ENCODE peak calls at places on chromosomes 4 and X, in six cellular contexts. One of them, this sample, is unnamed. For H3K4me1, the result is how much of the 10 kb centered on the place peaks cover.

GRCh38 chrX:2928127-2928582 is 984 bp downstream of the ARSD start:
- DNase-seq in right atrium auricular region: peak
- DNase-seq in body of pancreas: peak
- DNase-seq in cardiac muscle cell: peak
- DNase-seq in K562: no peak
- DNase-seq in SJSA1: no peak
- DNase-seq in this sample: peak

GRCh38 chrX:112513154-112513553 is 166.6 kb downstream of the LHFPL1 start:
- DNase-seq in right atrium auricular region: no peak
- DNase-seq in body of pancreas: no peak
- DNase-seq in cardiac muscle cell: no peak
- DNase-seq in K562: no peak
- DNase-seq in SJSA1: peak
- DNase-seq in this sample: no peak

GRCh38 chr4:680565-680930 is 6.2 kb downstream of the MYL5 start:
- DNase-seq in right atrium auricular region: no peak
- DNase-seq in body of pancreas: no peak
- DNase-seq in cardiac muscle cell: no peak
- DNase-seq in K562: peak
- DNase-seq in SJSA1: no peak
- DNase-seq in this sample: no peak

GRCh38 chrX:68942141-68942540 is 113.3 kb downstream of the EFNB1 start:
- DNase-seq in right atrium auricular region: peak
- DNase-seq in body of pancreas: peak
- DNase-seq in cardiac muscle cell: no peak
- DNase-seq in K562: no peak
- DNase-seq in SJSA1: no peak
- DNase-seq in this sample: peak

GRCh38 chr4:7653510-7654414 is 219.0 kb upstream of the PSAPL1 start:
- DNase-seq in right atrium auricular region: no peak
- DNase-seq in body of pancreas: no peak
- DNase-seq in cardiac muscle cell: no peak
- DNase-seq in K562: no peak
- DNase-seq in SJSA1: no peak
- DNase-seq in this sample: no peak

GRCh38 chr4:140188975-140189374 is 35.0 kb upstream of the MAML3 start:
- DNase-seq in right atrium auricular region: no peak
- DNase-seq in body of pancreas: peak
- DNase-seq in cardiac muscle cell: peak
- DNase-seq in K562: no peak
- DNase-seq in SJSA1: peak
- DNase-seq in this sample: peak

GRCh38 chrX:39242187-39242586 is 440.9 kb downstream of the MID1IP1 start:
- DNase-seq in right atrium auricular region: no peak
- DNase-seq in body of pancreas: peak
- DNase-seq in cardiac muscle cell: peak
- DNase-seq in K562: peak
- DNase-seq in SJSA1: no peak
- DNase-seq in this sample: peak

GRCh38 chr4:3047464-3048286 is 26.7 kb downstream of the HTT-AS start:
- DNase-seq in right atrium auricular region: peak
- DNase-seq in body of pancreas: peak
- DNase-seq in cardiac muscle cell: peak
- DNase-seq in K562: peak
- DNase-seq in SJSA1: no peak
- DNase-seq in this sample: peak

GRCh38 chr4:10442976-10443375 is 14.2 kb downstream of the ZNF518B start:
- DNase-seq in right atrium auricular region: no peak
- DNase-seq in body of pancreas: no peak
- DNase-seq in cardiac muscle cell: no peak
- DNase-seq in K562: no peak
- DNase-seq in SJSA1: peak
- DNase-seq in this sample: no peak

GRCh38 chr4:140652601-140653000 is 83.8 kb upstream of the UCP1 start:
- DNase-seq in right atrium auricular region: no peak
- DNase-seq in body of pancreas: no peak
- DNase-seq in cardiac muscle cell: no peak
- DNase-seq in K562: no peak
- DNase-seq in SJSA1: no peak
- DNase-seq in this sample: no peak

GRCh38 chrX:146056511-146057081 is 239.0 kb downstream of the SLITRK2 start:
- DNase-seq in right atrium auricular region: no peak
- DNase-seq in body of pancreas: no peak
- DNase-seq in cardiac muscle cell: no peak
- DNase-seq in K562: no peak
- DNase-seq in SJSA1: no peak
- DNase-seq in this sample: no peak

GRCh38 chr4:13611283-13611842 is 16.2 kb downstream of the BOD1L1 start:
- DNase-seq in right atrium auricular region: no peak
- DNase-seq in body of pancreas: no peak
- DNase-seq in cardiac muscle cell: no peak
- DNase-seq in K562: no peak
- DNase-seq in SJSA1: no peak
- DNase-seq in this sample: no peak

GRCh38 chrX:133370719-133371275 is 44.5 kb downstream of the GPC4 start:
- DNase-seq in right atrium auricular region: no peak
- DNase-seq in body of pancreas: no peak
- DNase-seq in cardiac muscle cell: no peak
- DNase-seq in K562: no peak
- DNase-seq in SJSA1: no peak
- DNase-seq in this sample: no peak

GRCh38 chrX:11787564-11787963 is 29.5 kb downstream of the MSL3 start:
- DNase-seq in right atrium auricular region: peak
- DNase-seq in body of pancreas: peak
- DNase-seq in cardiac muscle cell: peak
- DNase-seq in K562: peak
- DNase-seq in SJSA1: no peak
- DNase-seq in this sample: peak

GRCh38 chr4:90293320-90293719 is 166.1 kb downstream of the CCSER1 start:
- DNase-seq in right atrium auricular region: no peak
- DNase-seq in body of pancreas: no peak
- DNase-seq in cardiac muscle cell: peak
- DNase-seq in K562: no peak
- DNase-seq in SJSA1: no peak
- DNase-seq in this sample: no peak

GRCh38 chr4:36235306-36235705 is 9.0 kb downstream of the ARAP2 start:
- DNase-seq in right atrium auricular region: no peak
- DNase-seq in body of pancreas: no peak
- DNase-seq in cardiac muscle cell: no peak
- DNase-seq in K562: no peak
- DNase-seq in SJSA1: no peak
- DNase-seq in this sample: no peak

GRCh38 chr4:54371211-54371610 is 142.1 kb downstream of the PDGFRA start:
- DNase-seq in right atrium auricular region: no peak
- DNase-seq in body of pancreas: no peak
- DNase-seq in cardiac muscle cell: no peak
- DNase-seq in K562: no peak
- DNase-seq in SJSA1: no peak
- DNase-seq in this sample: no peak

GRCh38 chr4:173012608-173013007 is 156.0 kb upstream of the GALNT7 start:
- DNase-seq in right atrium auricular region: no peak
- DNase-seq in body of pancreas: no peak
- DNase-seq in cardiac muscle cell: no peak
- DNase-seq in K562: no peak
- DNase-seq in SJSA1: no peak
- DNase-seq in this sample: no peak

GRCh38 chr4:184613405-184613804 is 35.8 kb downstream of the CASP3 start:
- DNase-seq in right atrium auricular region: no peak
- DNase-seq in body of pancreas: no peak
- DNase-seq in cardiac muscle cell: no peak
- DNase-seq in K562: no peak
- DNase-seq in SJSA1: no peak
- DNase-seq in this sample: no peak

GRCh38 chr4:184617611-184618196 is 31.5 kb downstream of the CASP3 start:
- DNase-seq in right atrium auricular region: no peak
- DNase-seq in body of pancreas: no peak
- DNase-seq in cardiac muscle cell: no peak
- DNase-seq in K562: no peak
- DNase-seq in SJSA1: no peak
- DNase-seq in this sample: no peak

GRCh38 chr4:184614509-184614908 is 34.7 kb downstream of the CASP3 start:
- DNase-seq in right atrium auricular region: no peak
- DNase-seq in body of pancreas: no peak
- DNase-seq in cardiac muscle cell: no peak
- DNase-seq in K562: no peak
- DNase-seq in SJSA1: no peak
- DNase-seq in this sample: no peak

GRCh38 chr4:184616633-184617471 is 32.4 kb downstream of the CASP3 start:
- DNase-seq in right atrium auricular region: no peak
- DNase-seq in body of pancreas: no peak
- DNase-seq in cardiac muscle cell: no peak
- DNase-seq in K562: no peak
- DNase-seq in SJSA1: no peak
- DNase-seq in this sample: no peak

DNA sequence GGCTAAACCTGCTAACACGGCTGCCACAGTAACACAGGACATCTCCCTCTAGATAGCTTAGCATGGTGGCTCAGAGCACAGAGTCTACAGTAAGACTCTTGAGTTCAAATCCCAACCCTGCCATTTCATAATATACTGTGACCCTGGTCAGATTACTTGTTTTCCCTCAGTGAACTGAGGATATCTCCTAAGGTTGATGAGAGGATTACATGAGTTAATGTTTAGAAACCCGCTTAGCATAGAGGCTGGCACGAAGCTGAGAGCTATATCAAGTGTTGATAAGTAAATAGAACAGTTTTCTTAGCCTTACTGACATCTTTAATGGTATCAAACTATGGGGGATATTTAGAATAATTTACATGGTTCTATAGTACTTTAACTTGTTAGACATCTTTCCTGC is 37.2 kb downstream of the CASP3 start:
- DNase-seq in right atrium auricular region: no peak
- DNase-seq in body of pancreas: no peak
- DNase-seq in cardiac muscle cell: no peak
- DNase-seq in K562: no peak
- DNase-seq in SJSA1: no peak
- DNase-seq in this sample: no peak
- H3K4me1 ChIP-seq in right atrium auricular region: under half
- H3K4me1 ChIP-seq in body of pancreas: under half
- H3K4me1 ChIP-seq in cardiac muscle cell: under half
- H3K4me1 ChIP-seq in K562: under half
- H3K4me1 ChIP-seq in SJSA1: under half
- H3K4me1 ChIP-seq in this sample: under half

DNA sequence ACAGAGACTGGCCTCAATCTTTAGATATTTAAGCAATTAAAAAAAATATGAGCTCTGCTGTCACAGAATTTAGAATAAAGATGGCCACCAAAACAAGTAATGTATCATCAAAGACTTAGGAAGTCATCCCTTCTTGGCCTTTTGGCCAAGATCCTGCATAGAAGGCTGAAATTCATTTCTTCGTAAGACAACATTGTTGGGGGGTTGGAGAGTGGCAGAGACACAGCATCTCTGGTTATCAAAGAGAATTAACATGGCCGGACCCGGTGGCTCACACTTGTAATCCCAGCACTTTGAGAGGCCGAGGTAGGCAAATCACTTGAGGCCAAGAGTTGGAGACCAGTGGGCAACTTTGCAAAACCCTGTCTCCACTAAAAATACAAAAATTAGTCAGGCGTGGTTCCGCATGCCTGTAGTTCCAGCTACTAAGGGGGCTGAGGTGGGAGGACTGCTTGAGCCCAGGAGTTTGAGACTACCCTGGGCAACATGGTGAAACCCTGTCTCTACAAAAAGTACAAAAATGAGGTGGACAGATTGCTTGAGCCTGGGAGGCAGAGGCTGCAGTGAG is 4.0 kb downstream of the PPM1K start:
- DNase-seq in right atrium auricular region: no peak
- DNase-seq in body of pancreas: no peak
- DNase-seq in cardiac muscle cell: no peak
- DNase-seq in K562: no peak
- DNase-seq in SJSA1: no peak
- DNase-seq in this sample: peak
- H3K4me1 ChIP-seq in right atrium auricular region: under half
- H3K4me1 ChIP-seq in body of pancreas: under half
- H3K4me1 ChIP-seq in cardiac muscle cell: under half
- H3K4me1 ChIP-seq in K562: under half
- H3K4me1 ChIP-seq in SJSA1: under half
- H3K4me1 ChIP-seq in this sample: under half

GRCh38 chrX:53084043-53084570 is 1.9 kb downstream of the TSPYL2 start:
- DNase-seq in right atrium auricular region: no peak
- DNase-seq in body of pancreas: no peak
- DNase-seq in cardiac muscle cell: no peak
- DNase-seq in K562: no peak
- DNase-seq in SJSA1: no peak
- DNase-seq in this sample: no peak

GRCh38 chrX:53080628-53081580 is 1.3 kb upstream of the TSPYL2 start:
- DNase-seq in right atrium auricular region: no peak
- DNase-seq in body of pancreas: no peak
- DNase-seq in cardiac muscle cell: no peak
- DNase-seq in K562: no peak
- DNase-seq in SJSA1: no peak
- DNase-seq in this sample: no peak

GRCh38 chrX:53084863-53085262 is 2.7 kb downstream of the TSPYL2 start:
- DNase-seq in right atrium auricular region: no peak
- DNase-seq in body of pancreas: no peak
- DNase-seq in cardiac muscle cell: no peak
- DNase-seq in K562: no peak
- DNase-seq in SJSA1: no peak
- DNase-seq in this sample: no peak

GRCh38 chrX:53082773-53083616 is 828 bp downstream of the TSPYL2 start:
- DNase-seq in right atrium auricular region: no peak
- DNase-seq in body of pancreas: no peak
- DNase-seq in cardiac muscle cell: no peak
- DNase-seq in K562: no peak
- DNase-seq in SJSA1: no peak
- DNase-seq in this sample: no peak

DNA sequence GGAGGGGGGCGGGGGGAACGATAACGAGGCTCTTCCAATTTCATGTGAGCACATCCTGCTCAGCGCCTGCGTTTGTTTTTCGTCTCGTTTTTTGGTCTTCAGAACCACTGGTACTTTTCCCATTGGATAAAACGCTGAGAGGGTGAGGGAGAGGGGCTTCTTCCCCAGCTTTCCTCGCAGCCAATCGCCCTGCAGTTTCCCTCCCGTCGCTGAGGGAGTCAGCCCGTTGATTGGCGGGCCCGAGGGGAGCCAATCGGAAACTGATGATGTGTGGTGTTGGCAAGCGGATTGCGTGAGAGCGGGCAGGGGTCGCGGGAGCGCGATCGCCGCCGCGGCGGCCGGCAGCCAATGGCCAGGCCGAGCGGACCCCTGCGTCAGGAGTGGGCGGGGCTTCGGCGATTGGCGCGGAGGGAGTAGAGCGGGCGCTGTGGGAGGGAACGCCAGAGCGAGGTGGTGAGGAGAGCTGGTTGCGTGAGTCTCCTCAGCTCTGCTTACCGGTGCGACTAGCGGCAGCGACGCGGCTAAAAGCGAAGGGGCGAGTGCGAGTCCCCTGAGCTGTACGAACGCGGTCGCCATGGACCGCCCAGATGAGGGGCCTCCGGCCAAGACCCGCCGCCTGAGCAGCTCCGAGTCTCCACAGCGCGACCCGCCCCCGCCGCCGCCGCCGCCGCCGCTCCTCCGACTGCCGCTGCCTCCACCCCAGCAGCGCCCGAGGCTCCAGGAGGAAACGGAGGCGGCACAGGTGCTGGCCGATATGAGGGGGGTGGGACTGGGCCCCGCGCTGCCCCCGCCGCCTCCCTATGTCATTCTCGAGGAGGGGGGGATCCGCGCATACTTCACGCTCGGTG is at the start of gene TSPYL2:
- DNase-seq in right atrium auricular region: peak
- DNase-seq in body of pancreas: peak
- DNase-seq in cardiac muscle cell: peak
- DNase-seq in K562: peak
- DNase-seq in SJSA1: peak
- DNase-seq in this sample: peak
- H3K4me1 ChIP-seq in right atrium auricular region: under half
- H3K4me1 ChIP-seq in body of pancreas: under half
- H3K4me1 ChIP-seq in cardiac muscle cell: under half
- H3K4me1 ChIP-seq in K562: under half
- H3K4me1 ChIP-seq in SJSA1: under half
- H3K4me1 ChIP-seq in this sample: under half

GRCh38 chr4:163598489-163598888 is 104.0 kb downstream of the TMA16 start:
- DNase-seq in right atrium auricular region: no peak
- DNase-seq in body of pancreas: no peak
- DNase-seq in cardiac muscle cell: no peak
- DNase-seq in K562: no peak
- DNase-seq in SJSA1: no peak
- DNase-seq in this sample: no peak
- H3K4me1 ChIP-seq in right atrium auricular region: under half
- H3K4me1 ChIP-seq in body of pancreas: under half
- H3K4me1 ChIP-seq in cardiac muscle cell: under half
- H3K4me1 ChIP-seq in K562: under half
- H3K4me1 ChIP-seq in SJSA1: under half
- H3K4me1 ChIP-seq in this sample: under half